ENCODE peak calls at places on chromosomes 13 and 19, in seven cellular contexts. One of them, this sample, is unnamed.

GRCh38 chr13:103188688-103189326 is 122.6 kb upstream of the SLC10A2 start:
- DNase-seq in IMR-90: no peak
- DNase-seq in right lobe of liver: no peak
- DNase-seq in body of pancreas: no peak
- DNase-seq in A549: peak
- DNase-seq in heart left ventricle: no peak
- DNase-seq in Peyer's patch: no peak
- DNase-seq in this sample: peak

GRCh38 chr19:2391118-2391725 is 31.2 kb downstream of the TMPRSS9 start:
- DNase-seq in Peyer's patch: no peak
- DNase-seq in IMR-90: peak
- DNase-seq in body of pancreas: peak
- DNase-seq in heart left ventricle: no peak
- DNase-seq in A549: peak
- DNase-seq in right lobe of liver: no peak
- DNase-seq in this sample: peak

GRCh38 chr19:10009269-10009665 is 1.0 kb downstream of the COL5A3 start:
- DNase-seq in body of pancreas: peak
- DNase-seq in IMR-90: peak
- DNase-seq in A549: no peak
- DNase-seq in heart left ventricle: peak
- DNase-seq in Peyer's patch: no peak
- DNase-seq in right lobe of liver: no peak
- DNase-seq in this sample: no peak

GRCh38 chr19:51034704-51035103 is at the start of gene KLK12:
- DNase-seq in IMR-90: no peak
- DNase-seq in A549: no peak
- DNase-seq in heart left ventricle: no peak
- DNase-seq in right lobe of liver: no peak
- DNase-seq in body of pancreas: peak
- DNase-seq in Peyer's patch: no peak
- DNase-seq in this sample: no peak

GRCh38 chr13:27826379-27827353 is 34.4 kb downstream of the GSX1 start:
- DNase-seq in Peyer's patch: peak
- DNase-seq in right lobe of liver: peak
- DNase-seq in body of pancreas: peak
- DNase-seq in A549: peak
- DNase-seq in IMR-90: peak
- DNase-seq in heart left ventricle: peak
- DNase-seq in this sample: peak

GRCh38 chr19:23999821-24000610 is 85.3 kb downstream of the ZNF726 start:
- DNase-seq in A549: no peak
- DNase-seq in Peyer's patch: no peak
- DNase-seq in right lobe of liver: no peak
- DNase-seq in body of pancreas: no peak
- DNase-seq in IMR-90: no peak
- DNase-seq in heart left ventricle: no peak
- DNase-seq in this sample: no peak

GRCh38 chr13:67223742-67224141 is 6.4 kb downstream of the PCDH9 start:
- DNase-seq in A549: no peak
- DNase-seq in heart left ventricle: no peak
- DNase-seq in body of pancreas: no peak
- DNase-seq in IMR-90: peak
- DNase-seq in right lobe of liver: no peak
- DNase-seq in Peyer's patch: no peak
- DNase-seq in this sample: no peak

GRCh38 chr13:26540319-26540718 is 17.2 kb upstream of the WASF3 start:
- DNase-seq in Peyer's patch: no peak
- DNase-seq in right lobe of liver: no peak
- DNase-seq in IMR-90: no peak
- DNase-seq in heart left ventricle: no peak
- DNase-seq in body of pancreas: no peak
- DNase-seq in A549: no peak
- DNase-seq in this sample: no peak

GRCh38 chr13:61040180-61040579 is 375.5 kb downstream of the PCDH20 start:
- DNase-seq in right lobe of liver: no peak
- DNase-seq in IMR-90: no peak
- DNase-seq in heart left ventricle: no peak
- DNase-seq in A549: no peak
- DNase-seq in Peyer's patch: no peak
- DNase-seq in body of pancreas: no peak
- DNase-seq in this sample: no peak

GRCh38 chr13:95643471-95643813 is 1.1 kb downstream of the DZIP1 start:
- DNase-seq in Peyer's patch: no peak
- DNase-seq in right lobe of liver: no peak
- DNase-seq in heart left ventricle: no peak
- DNase-seq in A549: no peak
- DNase-seq in IMR-90: peak
- DNase-seq in body of pancreas: no peak
- DNase-seq in this sample: no peak

GRCh38 chr13:48775804-48776203 is 122.1 kb downstream of the CYSLTR2 start:
- DNase-seq in body of pancreas: no peak
- DNase-seq in right lobe of liver: no peak
- DNase-seq in A549: no peak
- DNase-seq in IMR-90: peak
- DNase-seq in Peyer's patch: no peak
- DNase-seq in heart left ventricle: no peak
- DNase-seq in this sample: no peak

GRCh38 chr13:33871207-33872004 is 53.5 kb downstream of the RFC3 start:
- DNase-seq in heart left ventricle: no peak
- DNase-seq in body of pancreas: no peak
- DNase-seq in Peyer's patch: no peak
- DNase-seq in right lobe of liver: peak
- DNase-seq in A549: no peak
- DNase-seq in IMR-90: no peak
- DNase-seq in this sample: no peak

GRCh38 chr13:91078093-91078679 is 269.3 kb upstream of the MIR17HG start:
- DNase-seq in Peyer's patch: no peak
- DNase-seq in A549: peak
- DNase-seq in body of pancreas: no peak
- DNase-seq in IMR-90: no peak
- DNase-seq in right lobe of liver: no peak
- DNase-seq in heart left ventricle: no peak
- DNase-seq in this sample: no peak

GRCh38 chr19:49857834-49858590 is 7.1 kb downstream of the PTOV1 start:
- DNase-seq in A549: no peak
- DNase-seq in IMR-90: no peak
- DNase-seq in body of pancreas: no peak
- DNase-seq in Peyer's patch: no peak
- DNase-seq in right lobe of liver: peak
- DNase-seq in heart left ventricle: no peak
- DNase-seq in this sample: no peak

GRCh38 chr13:40401911-40402776 is 264.3 kb downstream of the FOXO1 start:
- DNase-seq in right lobe of liver: peak
- DNase-seq in A549: peak
- DNase-seq in IMR-90: peak
- DNase-seq in Peyer's patch: peak
- DNase-seq in body of pancreas: peak
- DNase-seq in heart left ventricle: peak
- DNase-seq in this sample: peak

GRCh38 chr19:45637890-45638667 is 1.1 kb downstream of the EML2 start:
- DNase-seq in Peyer's patch: no peak
- DNase-seq in body of pancreas: peak
- DNase-seq in IMR-90: peak
- DNase-seq in A549: no peak
- DNase-seq in heart left ventricle: no peak
- DNase-seq in right lobe of liver: no peak
- DNase-seq in this sample: no peak
- TF ChIP-seq POLR2A in Peyer's patch: no peak
- TF ChIP-seq POLR2A in body of pancreas: no peak
- TF ChIP-seq POLR2A in IMR-90: no peak
- TF ChIP-seq POLR2A in A549: no peak
- TF ChIP-seq POLR2A in heart left ventricle: no peak
- TF ChIP-seq POLR2A in right lobe of liver: no peak
- TF ChIP-seq POLR2A in this sample: no peak

GRCh38 chr19:8529369-8530006 is 15.5 kb upstream of the ZNF414 start:
- DNase-seq in Peyer's patch: no peak
- DNase-seq in A549: no peak
- DNase-seq in body of pancreas: no peak
- DNase-seq in heart left ventricle: no peak
- DNase-seq in right lobe of liver: no peak
- DNase-seq in IMR-90: no peak
- DNase-seq in this sample: no peak

GRCh38 chr19:8530061-8530679 is 16.2 kb upstream of the ZNF414 start:
- DNase-seq in right lobe of liver: no peak
- DNase-seq in body of pancreas: no peak
- DNase-seq in heart left ventricle: no peak
- DNase-seq in Peyer's patch: no peak
- DNase-seq in A549: no peak
- DNase-seq in IMR-90: no peak
- DNase-seq in this sample: no peak

GRCh38 chr19:8528500-8528899 is 14.5 kb upstream of the ZNF414 start:
- DNase-seq in IMR-90: no peak
- DNase-seq in heart left ventricle: no peak
- DNase-seq in Peyer's patch: no peak
- DNase-seq in body of pancreas: no peak
- DNase-seq in right lobe of liver: no peak
- DNase-seq in A549: no peak
- DNase-seq in this sample: no peak

GRCh38 chr19:8525401-8525684 is 11.4 kb upstream of the ZNF414 start:
- DNase-seq in IMR-90: no peak
- DNase-seq in A549: no peak
- DNase-seq in body of pancreas: no peak
- DNase-seq in Peyer's patch: no peak
- DNase-seq in right lobe of liver: no peak
- DNase-seq in heart left ventricle: no peak
- DNase-seq in this sample: no peak

DNA sequence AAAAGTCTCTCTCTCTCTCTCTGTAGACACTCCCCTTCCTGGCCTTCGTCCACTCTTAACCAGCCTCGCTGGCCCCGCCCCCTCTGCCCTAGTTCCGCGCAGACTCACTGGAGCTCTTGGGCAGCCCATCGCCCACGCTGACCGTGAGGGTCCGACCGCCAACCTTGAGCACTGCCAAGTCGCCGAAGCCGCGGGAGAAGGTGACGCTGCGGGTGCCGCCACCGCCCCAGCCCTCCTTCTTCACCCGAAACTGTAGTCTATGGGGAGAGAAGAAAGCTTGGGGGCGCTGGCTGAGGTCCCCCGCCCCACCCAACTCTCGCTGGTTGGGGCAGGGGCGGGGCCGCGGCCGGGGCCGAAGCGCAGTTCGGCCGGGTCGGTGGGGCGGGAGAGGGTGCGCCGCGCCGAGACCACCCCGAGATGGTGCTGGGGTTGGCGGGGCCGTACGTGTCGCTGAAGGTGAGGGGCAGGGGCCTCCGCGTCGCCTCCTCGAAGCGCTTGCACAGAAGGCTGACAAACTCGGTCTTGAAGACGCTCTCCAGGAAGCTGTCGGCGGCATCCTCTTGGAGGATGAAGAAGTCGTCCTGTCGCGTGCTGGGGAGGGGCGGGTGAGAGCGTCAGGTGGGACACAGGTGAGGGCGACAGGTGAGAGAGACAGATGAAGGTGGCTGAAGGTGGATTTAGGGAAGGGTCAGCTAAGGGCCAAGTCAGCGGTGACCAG is 12.5 kb upstream of the ZNF414 start:
- DNase-seq in Peyer's patch: peak
- DNase-seq in A549: peak
- DNase-seq in right lobe of liver: peak
- DNase-seq in heart left ventricle: peak
- DNase-seq in body of pancreas: peak
- DNase-seq in IMR-90: peak
- DNase-seq in this sample: peak
- TF ChIP-seq POLR2A in Peyer's patch: no peak
- TF ChIP-seq POLR2A in A549: peak
- TF ChIP-seq POLR2A in right lobe of liver: no peak
- TF ChIP-seq POLR2A in heart left ventricle: peak
- TF ChIP-seq POLR2A in body of pancreas: no peak
- TF ChIP-seq POLR2A in IMR-90: no peak
- TF ChIP-seq POLR2A in this sample: peak

GRCh38 chr19:48398329-48399235 is 5.1 kb downstream of the GRIN2D start:
- DNase-seq in heart left ventricle: peak
- DNase-seq in right lobe of liver: peak
- DNase-seq in IMR-90: peak
- DNase-seq in Peyer's patch: peak
- DNase-seq in A549: peak
- DNase-seq in body of pancreas: peak
- DNase-seq in this sample: no peak
- TF ChIP-seq POLR2A in heart left ventricle: no peak
- TF ChIP-seq POLR2A in right lobe of liver: no peak
- TF ChIP-seq POLR2A in IMR-90: no peak
- TF ChIP-seq POLR2A in Peyer's patch: no peak
- TF ChIP-seq POLR2A in A549: peak
- TF ChIP-seq POLR2A in body of pancreas: no peak
- TF ChIP-seq POLR2A in this sample: no peak

DNA sequence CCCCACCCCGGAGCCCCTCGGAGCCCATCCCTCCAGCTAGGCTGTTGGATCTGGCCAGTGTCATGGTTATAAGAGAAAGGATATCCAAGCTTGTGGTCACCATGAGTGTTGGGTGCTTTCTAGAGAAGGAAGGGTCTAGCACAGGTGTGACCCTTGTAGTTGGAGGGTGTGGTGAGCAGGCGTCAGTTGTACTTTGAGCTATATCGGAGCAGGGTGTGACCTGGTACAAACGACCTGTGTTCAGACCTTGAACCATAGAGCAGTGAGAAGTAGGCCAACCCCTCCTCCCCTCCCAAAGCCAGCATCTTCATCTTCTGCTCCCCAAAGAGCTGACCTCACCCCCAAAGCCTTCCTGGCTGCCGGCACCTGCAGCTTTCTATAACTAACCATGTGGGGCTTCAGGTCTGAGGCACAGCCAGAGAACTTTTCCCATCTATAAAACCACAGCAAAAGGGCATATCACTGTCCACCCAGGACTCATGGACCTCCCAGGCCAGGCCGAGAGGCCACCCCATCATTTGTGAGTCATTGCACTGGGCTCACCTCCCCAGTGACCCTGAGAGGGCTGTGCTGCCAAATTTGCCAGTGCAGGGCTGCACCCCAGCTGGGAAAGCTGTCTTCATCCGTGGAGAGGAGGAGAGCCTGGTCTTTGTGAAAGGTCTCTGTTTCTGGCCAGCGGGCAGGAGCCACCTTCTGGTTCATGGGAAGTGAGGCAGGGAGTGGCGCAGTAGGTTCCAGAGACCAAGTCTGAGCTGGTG is 14.2 kb downstream of the RAB8A start:
- DNase-seq in IMR-90: no peak
- DNase-seq in Peyer's patch: no peak
- DNase-seq in A549: no peak
- DNase-seq in heart left ventricle: no peak
- DNase-seq in right lobe of liver: no peak
- DNase-seq in body of pancreas: no peak
- DNase-seq in this sample: peak
- TF ChIP-seq POLR2A in IMR-90: no peak
- TF ChIP-seq POLR2A in Peyer's patch: no peak
- TF ChIP-seq POLR2A in A549: no peak
- TF ChIP-seq POLR2A in heart left ventricle: no peak
- TF ChIP-seq POLR2A in right lobe of liver: no peak
- TF ChIP-seq POLR2A in body of pancreas: no peak
- TF ChIP-seq POLR2A in this sample: no peak

This sample was measured in H54.